ENCODE peak calls at places on chromosomes 1 and 21, in five cellular contexts. C, F, D, Z and T are unnamed samples.

GRCh38 chr1:180028864-180029263 is 74.3 kb downstream of the CEP350 start:
- DNase-seq in C (no peak), F (no peak), D (no peak), Z (no peak), T (no peak)

GRCh38 chr1:215887618-215888017 is 320.5 kb downstream of the KCTD3 start:
- DNase-seq in C (no peak), F (no peak), D (peak), Z (peak), T (peak)

GRCh38 chr1:200991039-200991698 is 32.3 kb downstream of the KIF21B start:
- DNase-seq in C (no peak), F (no peak), D (no peak), Z (no peak), T (no peak)

GRCh38 chr1:64155285-64155684 is 48.1 kb upstream of the UBE2U start:
- DNase-seq in C (no peak), F (no peak), D (no peak), Z (no peak), T (no peak)

GRCh38 chr1:37515185-37516034 is 844 bp upstream of the MEAF6 start:
- DNase-seq in C (no peak), F (no peak), D (no peak), Z (no peak), T (no peak)

GRCh38 chr1:166029196-166029965 is 137.4 kb downstream of the FAM78B start:
- DNase-seq in C (no peak), F (no peak), D (no peak), Z (no peak), T (no peak)

GRCh38 chr1:245558069-245558468 is 403.3 kb downstream of the KIF26B start:
- DNase-seq in C (no peak), F (no peak), D (no peak), Z (no peak), T (no peak)

GRCh38 chr1:176794897-176795508 is 332.0 kb downstream of the PAPPA2 start:
- DNase-seq in C (no peak), F (no peak), D (no peak), Z (no peak), T (no peak)

GRCh38 chr1:234170622-234171021 is 202.6 kb upstream of the COA6 start:
- DNase-seq in C (no peak), F (no peak), D (no peak), Z (no peak), T (no peak)

GRCh38 chr1:56258395-56258794 is 321.0 kb downstream of the PLPP3 start:
- DNase-seq in C (no peak), F (no peak), D (no peak), Z (no peak), T (peak)

GRCh38 chr1:241942738-241943137 is 14.8 kb upstream of the BECN2 start:
- DNase-seq in C (no peak), F (no peak), D (no peak), Z (no peak), T (no peak)

GRCh38 chr1:2155788-2156187 is 38.8 kb downstream of the FAAP20 start:
- DNase-seq in C (no peak), F (no peak), D (no peak), Z (no peak), T (no peak)

GRCh38 chr1:24351918-24352637 is 32.9 kb downstream of the GRHL3 start:
- DNase-seq in C (peak), F (no peak), D (peak), Z (peak), T (no peak)

GRCh38 chr21:15130751-15131150 is 66.0 kb upstream of the NRIP1 start:
- DNase-seq in C (no peak), F (no peak), D (no peak), Z (no peak), T (no peak)

GRCh38 chr1:119159096-119159495 is 18.6 kb upstream of the WARS2 start:
- DNase-seq in C (peak), F (no peak), D (peak), Z (peak), T (no peak)

GRCh38 chr1:31934251-31934650 is 3.9 kb downstream of the PTP4A2 start:
- DNase-seq in C (no peak), F (no peak), D (no peak), Z (no peak), T (no peak)

GRCh38 chr1:109919271-109919670 is 8.6 kb downstream of the CSF1 start:
- DNase-seq in C (peak), F (peak), D (no peak), Z (peak), T (no peak)

GRCh38 chr1:73537400-73537799 is 660.6 kb downstream of the LRRIQ3 start:
- DNase-seq in C (no peak), F (no peak), D (no peak), Z (no peak), T (no peak)

GRCh38 chr21:41220208-41220733 is 52.3 kb downstream of the BACE2 start:
- DNase-seq in C (no peak), F (no peak), D (no peak), Z (no peak), T (no peak)

GRCh38 chr21:14259669-14260458 is 43.9 kb downstream of the RBM11 start:
- DNase-seq in C (peak), F (no peak), D (peak), Z (peak), T (peak)

GRCh38 chr21:44551290-44552015 is at the start of gene KRTAP10-2:
- DNase-seq in C (no peak), F (no peak), D (no peak), Z (no peak), T (no peak)

GRCh38 chr1:31432592-31433395 is 19.8 kb downstream of the SERINC2 start:
- DNase-seq in C (no peak), F (no peak), D (no peak), Z (no peak), T (no peak)

GRCh38 chr1:77200806-77201205 is 18.4 kb downstream of the PIGK start:
- DNase-seq in C (peak), F (no peak), D (no peak), Z (no peak), T (no peak)

GRCh38 chr1:219126267-219126862 is 47.3 kb upstream of the LYPLAL1 start:
- DNase-seq in C (no peak), F (no peak), D (no peak), Z (peak), T (no peak)

GRCh38 chr1:27945020-27945419 is 10.2 kb downstream of the SMPDL3B start:
- DNase-seq in C (no peak), F (no peak), D (no peak), Z (no peak), T (no peak)

GRCh38 chr1:225694151-225694603 is 41.3 kb upstream of the ENAH start:
- DNase-seq in C (peak), F (no peak), D (peak), Z (peak), T (no peak)

GRCh38 chr1:143735764-143736461 is 235.9 kb downstream of the FAM72C start:
- DNase-seq in C (no peak), F (no peak), D (no peak), Z (peak), T (no peak)

GRCh38 chr1:180156201-180156600 is 1.5 kb downstream of the QSOX1 start:
- DNase-seq in C (no peak), F (no peak), D (no peak), Z (no peak), T (no peak)

GRCh38 chr1:26822737-26823395 is 3.6 kb upstream of the ZDHHC18 start:
- DNase-seq in C (no peak), F (no peak), D (no peak), Z (no peak), T (no peak)

GRCh38 chr1:39398278-39399010 is 93.0 kb upstream of the BMP8A start:
- DNase-seq in C (peak), F (no peak), D (peak), Z (peak), T (no peak)

GRCh38 chr21:35932232-35932911 is 128.0 kb downstream of the SETD4 start:
- DNase-seq in C (peak), F (no peak), D (peak), Z (peak), T (no peak)

GRCh38 chr1:94017155-94017829 is 103.7 kb downstream of the ABCA4 start:
- DNase-seq in C (no peak), F (no peak), D (no peak), Z (no peak), T (no peak)